ENCODE peak calls at places on chromosomes 2 and 18, in eight cellular contexts. One of them, this sample, is unnamed.
A peak's percentile ranks its signal among the peaks of the same experiment; 100 is the strongest.

GRCh38 chr2:65434592-65435241 is 2.3 kb upstream of the SPRED2 start:
- DNase-seq in CD8-positive, alpha-beta memory T cell: no peak
- DNase-seq in cardiac muscle cell: no peak
- DNase-seq in MM.1S: no peak
- DNase-seq in PC-9: no peak
- DNase-seq in suprapubic skin: no peak
- DNase-seq in left lung: no peak
- DNase-seq in SJSA1: no peak
- DNase-seq in this sample: no peak

GRCh38 chr2:174051741-174052638 is 86.8 kb upstream of the SP3 start:
- DNase-seq in CD8-positive, alpha-beta memory T cell: no peak
- DNase-seq in cardiac muscle cell: peak; percentile 82
- DNase-seq in MM.1S: no peak
- DNase-seq in PC-9: peak; percentile 83
- DNase-seq in suprapubic skin: no peak
- DNase-seq in left lung: no peak
- DNase-seq in SJSA1: peak; percentile 94
- DNase-seq in this sample: no peak

GRCh38 chr2:149313512-149313972 is 16.8 kb upstream of the LYPD6 start:
- DNase-seq in CD8-positive, alpha-beta memory T cell: no peak
- DNase-seq in cardiac muscle cell: peak; percentile 43
- DNase-seq in MM.1S: peak; percentile 38
- DNase-seq in PC-9: peak; percentile 5
- DNase-seq in suprapubic skin: no peak
- DNase-seq in left lung: no peak
- DNase-seq in SJSA1: peak; percentile 48
- DNase-seq in this sample: peak; percentile 83

GRCh38 chr2:43158259-43158880 is 68.0 kb downstream of the ZFP36L2 start:
- DNase-seq in CD8-positive, alpha-beta memory T cell: peak; percentile 72
- DNase-seq in cardiac muscle cell: peak; percentile 86
- DNase-seq in MM.1S: no peak
- DNase-seq in PC-9: peak; percentile 75
- DNase-seq in suprapubic skin: peak; percentile 89
- DNase-seq in left lung: peak; percentile 87
- DNase-seq in SJSA1: no peak
- DNase-seq in this sample: no peak

GRCh38 chr2:1492696-1493095 is 79.4 kb downstream of the TPO start:
- DNase-seq in CD8-positive, alpha-beta memory T cell: no peak
- DNase-seq in cardiac muscle cell: no peak
- DNase-seq in MM.1S: no peak
- DNase-seq in PC-9: no peak
- DNase-seq in suprapubic skin: peak; percentile 75
- DNase-seq in left lung: peak; percentile 19
- DNase-seq in SJSA1: no peak
- DNase-seq in this sample: no peak

GRCh38 chr2:216677439-216678097 is 17.8 kb downstream of the IGFBP5 start:
- DNase-seq in CD8-positive, alpha-beta memory T cell: no peak
- DNase-seq in cardiac muscle cell: no peak
- DNase-seq in MM.1S: no peak
- DNase-seq in PC-9: no peak
- DNase-seq in suprapubic skin: no peak
- DNase-seq in left lung: no peak
- DNase-seq in SJSA1: no peak
- DNase-seq in this sample: no peak

GRCh38 chr2:100126172-100126571 is 16.2 kb downstream of the AFF3 start:
- DNase-seq in CD8-positive, alpha-beta memory T cell: no peak
- DNase-seq in cardiac muscle cell: no peak
- DNase-seq in MM.1S: no peak
- DNase-seq in PC-9: no peak
- DNase-seq in suprapubic skin: no peak
- DNase-seq in left lung: no peak
- DNase-seq in SJSA1: no peak
- DNase-seq in this sample: no peak

GRCh38 chr18:71105078-71105819 is 816.4 kb downstream of the SOCS6 start:
- DNase-seq in CD8-positive, alpha-beta memory T cell: no peak
- DNase-seq in cardiac muscle cell: peak; percentile 67
- DNase-seq in MM.1S: no peak
- DNase-seq in PC-9: no peak
- DNase-seq in suprapubic skin: no peak
- DNase-seq in left lung: no peak
- DNase-seq in SJSA1: no peak
- DNase-seq in this sample: no peak

GRCh38 chr2:1993711-1994682 is 249.7 kb upstream of the PXDN start:
- DNase-seq in CD8-positive, alpha-beta memory T cell: no peak
- DNase-seq in cardiac muscle cell: peak; percentile 29
- DNase-seq in MM.1S: no peak
- DNase-seq in PC-9: no peak
- DNase-seq in suprapubic skin: no peak
- DNase-seq in left lung: no peak
- DNase-seq in SJSA1: peak; percentile 80
- DNase-seq in this sample: no peak

GRCh38 chr2:25938345-25938744 is 44.0 kb downstream of the KIF3C start:
- DNase-seq in CD8-positive, alpha-beta memory T cell: no peak
- DNase-seq in cardiac muscle cell: no peak
- DNase-seq in MM.1S: no peak
- DNase-seq in PC-9: no peak
- DNase-seq in suprapubic skin: no peak
- DNase-seq in left lung: no peak
- DNase-seq in SJSA1: no peak
- DNase-seq in this sample: no peak

GRCh38 chr18:49769047-49769708 is 44.2 kb downstream of the ACAA2 start:
- DNase-seq in CD8-positive, alpha-beta memory T cell: no peak
- DNase-seq in cardiac muscle cell: no peak
- DNase-seq in MM.1S: no peak
- DNase-seq in PC-9: no peak
- DNase-seq in suprapubic skin: no peak
- DNase-seq in left lung: no peak
- DNase-seq in SJSA1: no peak
- DNase-seq in this sample: no peak

GRCh38 chr2:226050822-226051221 is 651.3 kb downstream of the NYAP2 start:
- DNase-seq in CD8-positive, alpha-beta memory T cell: no peak
- DNase-seq in cardiac muscle cell: no peak
- DNase-seq in MM.1S: no peak
- DNase-seq in PC-9: no peak
- DNase-seq in suprapubic skin: no peak
- DNase-seq in left lung: no peak
- DNase-seq in SJSA1: peak; percentile 64
- DNase-seq in this sample: no peak

GRCh38 chr18:79643049-79643765 is 36.4 kb upstream of the CTDP1 start:
- DNase-seq in CD8-positive, alpha-beta memory T cell: no peak
- DNase-seq in cardiac muscle cell: no peak
- DNase-seq in MM.1S: no peak
- DNase-seq in PC-9: no peak
- DNase-seq in suprapubic skin: peak; percentile 47
- DNase-seq in left lung: no peak
- DNase-seq in SJSA1: no peak
- DNase-seq in this sample: peak; percentile 4

GRCh38 chr2:69196327-69197117 is 183.5 kb downstream of the ANTXR1 start:
- DNase-seq in CD8-positive, alpha-beta memory T cell: no peak
- DNase-seq in cardiac muscle cell: peak; percentile 69
- DNase-seq in MM.1S: no peak
- DNase-seq in PC-9: no peak
- DNase-seq in suprapubic skin: no peak
- DNase-seq in left lung: no peak
- DNase-seq in SJSA1: peak; percentile 87
- DNase-seq in this sample: no peak

GRCh38 chr18:55464581-55464980 is 123.4 kb downstream of the TCF4 start:
- DNase-seq in CD8-positive, alpha-beta memory T cell: no peak
- DNase-seq in cardiac muscle cell: peak; percentile 30
- DNase-seq in MM.1S: no peak
- DNase-seq in PC-9: no peak
- DNase-seq in suprapubic skin: no peak
- DNase-seq in left lung: no peak
- DNase-seq in SJSA1: no peak
- DNase-seq in this sample: no peak

GRCh38 chr2:165778653-165779451 is 15.2 kb downstream of the GALNT3 start:
- DNase-seq in CD8-positive, alpha-beta memory T cell: no peak
- DNase-seq in cardiac muscle cell: peak; percentile 25
- DNase-seq in MM.1S: peak; percentile 49
- DNase-seq in PC-9: no peak
- DNase-seq in suprapubic skin: no peak
- DNase-seq in left lung: no peak
- DNase-seq in SJSA1: no peak
- DNase-seq in this sample: peak; percentile 9

GRCh38 chr2:72757177-72757775 is 68.6 kb downstream of the EXOC6B start:
- DNase-seq in CD8-positive, alpha-beta memory T cell: no peak
- DNase-seq in cardiac muscle cell: peak; percentile 98
- DNase-seq in MM.1S: no peak
- DNase-seq in PC-9: peak; percentile 46
- DNase-seq in suprapubic skin: no peak
- DNase-seq in left lung: no peak
- DNase-seq in SJSA1: peak; percentile 57
- DNase-seq in this sample: peak; percentile 42

GRCh38 chr2:189402932-189403331 is 38.3 kb upstream of the WDR75 start:
- DNase-seq in CD8-positive, alpha-beta memory T cell: no peak
- DNase-seq in cardiac muscle cell: peak; percentile 44
- DNase-seq in MM.1S: no peak
- DNase-seq in PC-9: no peak
- DNase-seq in suprapubic skin: no peak
- DNase-seq in left lung: no peak
- DNase-seq in SJSA1: peak; percentile 48
- DNase-seq in this sample: no peak

GRCh38 chr2:80169811-80170594 is 134.5 kb downstream of the LRRTM1 start:
- DNase-seq in CD8-positive, alpha-beta memory T cell: no peak
- DNase-seq in cardiac muscle cell: no peak
- DNase-seq in MM.1S: no peak
- DNase-seq in PC-9: no peak
- DNase-seq in suprapubic skin: no peak
- DNase-seq in left lung: no peak
- DNase-seq in SJSA1: no peak
- DNase-seq in this sample: no peak

GRCh38 chr2:176653856-176654443 is 384.7 kb downstream of the MTX2 start:
- DNase-seq in CD8-positive, alpha-beta memory T cell: peak; percentile 53
- DNase-seq in cardiac muscle cell: peak; percentile 75
- DNase-seq in MM.1S: peak; percentile 64
- DNase-seq in PC-9: peak; percentile 64
- DNase-seq in suprapubic skin: no peak
- DNase-seq in left lung: peak; percentile 44
- DNase-seq in SJSA1: peak; percentile 71
- DNase-seq in this sample: peak; percentile 79

GRCh38 chr2:226875438-226876225 is 39.8 kb downstream of the RHBDD1 start:
- DNase-seq in CD8-positive, alpha-beta memory T cell: no peak
- DNase-seq in cardiac muscle cell: no peak
- DNase-seq in MM.1S: no peak
- DNase-seq in PC-9: no peak
- DNase-seq in suprapubic skin: no peak
- DNase-seq in left lung: no peak
- DNase-seq in SJSA1: no peak
- DNase-seq in this sample: no peak

GRCh38 chr2:176435691-176436215 is 166.5 kb downstream of the MTX2 start:
- DNase-seq in CD8-positive, alpha-beta memory T cell: no peak
- DNase-seq in cardiac muscle cell: no peak
- DNase-seq in MM.1S: no peak
- DNase-seq in PC-9: no peak
- DNase-seq in suprapubic skin: no peak
- DNase-seq in left lung: no peak
- DNase-seq in SJSA1: no peak
- DNase-seq in this sample: no peak

DNA sequence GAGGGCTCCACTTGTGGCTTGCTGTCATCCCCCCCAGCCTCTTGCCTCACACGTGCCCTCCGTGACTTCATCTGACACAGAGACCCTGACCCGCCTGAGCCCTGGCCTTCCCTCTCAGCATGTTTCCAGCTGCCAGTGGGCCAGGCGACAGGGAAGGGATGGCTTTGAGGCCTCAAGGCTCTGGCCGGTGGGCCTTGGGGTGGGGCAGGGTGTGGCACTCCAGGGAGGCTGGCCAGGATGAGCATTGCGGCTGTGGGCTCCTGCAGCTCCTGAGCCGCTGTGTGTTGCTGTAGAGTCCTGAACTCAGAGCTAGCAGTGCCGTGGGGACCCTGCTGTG is 85.0 kb downstream of the TFCP2L1 start:
- DNase-seq in CD8-positive, alpha-beta memory T cell: no peak
- DNase-seq in cardiac muscle cell: no peak
- DNase-seq in MM.1S: no peak
- DNase-seq in PC-9: no peak
- DNase-seq in suprapubic skin: peak; percentile 71
- DNase-seq in left lung: no peak
- DNase-seq in SJSA1: no peak
- DNase-seq in this sample: no peak
- H3K4me3 ChIP-seq in CD8-positive, alpha-beta memory T cell: no peak overlapping the region
- H3K4me3 ChIP-seq in cardiac muscle cell: no peak overlapping the region
- H3K4me3 ChIP-seq in MM.1S: no peak overlapping the region
- H3K4me3 ChIP-seq in PC-9: no peak overlapping the region
- H3K4me3 ChIP-seq in suprapubic skin: no peak overlapping the region
- H3K4me3 ChIP-seq in left lung: no peak overlapping the region
- H3K4me3 ChIP-seq in SJSA1: no peak overlapping the region
- H3K4me3 ChIP-seq in this sample: no peak overlapping the region

DNA sequence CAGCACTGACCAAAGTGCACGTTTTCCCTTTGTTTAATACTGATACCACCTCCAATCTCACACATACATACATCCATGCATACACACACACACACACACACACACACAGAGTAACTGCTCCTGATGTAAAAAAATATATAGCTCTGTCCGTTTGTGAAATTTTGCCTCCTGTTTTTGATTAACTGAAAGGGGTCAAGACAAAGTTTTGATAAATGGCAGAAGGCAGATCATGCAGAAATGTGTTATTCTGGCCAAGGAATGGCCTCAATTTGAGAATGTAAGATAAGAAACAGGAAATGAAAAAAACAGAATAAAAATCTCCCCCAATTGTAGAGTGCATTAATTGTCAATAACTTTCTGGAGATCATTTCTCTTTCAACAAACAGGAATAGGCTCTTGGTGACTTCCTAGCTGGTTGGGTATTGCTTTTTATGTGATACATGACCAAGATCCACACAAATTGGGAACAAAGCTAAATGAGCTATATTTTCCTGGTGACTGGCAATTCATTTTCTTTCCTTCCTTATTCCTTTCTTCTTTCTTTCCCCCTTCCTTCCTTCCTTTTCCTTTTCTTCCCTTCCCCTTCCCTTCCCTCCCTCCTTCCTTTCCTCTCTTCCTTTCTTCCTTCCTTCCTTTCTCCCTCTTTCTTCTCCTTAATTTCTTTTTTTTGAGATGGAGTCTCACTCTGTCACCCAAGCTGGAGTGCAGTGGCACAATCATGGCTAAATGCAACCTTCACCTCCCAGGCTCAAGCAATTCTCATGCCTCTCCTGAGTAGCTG is 88.9 kb upstream of the PMAIP1 start:
- DNase-seq in CD8-positive, alpha-beta memory T cell: no peak
- DNase-seq in cardiac muscle cell: peak; percentile 37
- DNase-seq in MM.1S: no peak
- DNase-seq in PC-9: no peak
- DNase-seq in suprapubic skin: no peak
- DNase-seq in left lung: no peak
- DNase-seq in SJSA1: no peak
- DNase-seq in this sample: no peak
- H3K36me3 ChIP-seq in CD8-positive, alpha-beta memory T cell: no peaks in the 10 kb centered on the region
- H3K36me3 ChIP-seq in cardiac muscle cell: no peaks in the 10 kb centered on the region
- H3K36me3 ChIP-seq in MM.1S: no peaks in the 10 kb centered on the region
- H3K36me3 ChIP-seq in PC-9: no peaks in the 10 kb centered on the region
- H3K36me3 ChIP-seq in suprapubic skin: no peaks in the 10 kb centered on the region
- H3K36me3 ChIP-seq in left lung: no peaks in the 10 kb centered on the region
- H3K36me3 ChIP-seq in SJSA1: no peaks in the 10 kb centered on the region
- H3K36me3 ChIP-seq in this sample: no peaks in the 10 kb centered on the region

GRCh38 chr2:224565452-224566035 is 19.6 kb downstream of the CUL3 start:
- DNase-seq in CD8-positive, alpha-beta memory T cell: no peak
- DNase-seq in cardiac muscle cell: no peak
- DNase-seq in MM.1S: no peak
- DNase-seq in PC-9: no peak
- DNase-seq in suprapubic skin: no peak
- DNase-seq in left lung: no peak
- DNase-seq in SJSA1: no peak
- DNase-seq in this sample: no peak
- H3K9me3 ChIP-seq in CD8-positive, alpha-beta memory T cell: peaks cover 6% of the 10 kb centered on the region
- H3K9me3 ChIP-seq in cardiac muscle cell: no peaks in the 10 kb centered on the region
- H3K9me3 ChIP-seq in MM.1S: no peaks in the 10 kb centered on the region
- H3K9me3 ChIP-seq in PC-9: peaks cover 8% of the 10 kb centered on the region
- H3K9me3 ChIP-seq in suprapubic skin: no peaks in the 10 kb centered on the region
- H3K9me3 ChIP-seq in left lung: peaks cover 6% of the 10 kb centered on the region
- H3K9me3 ChIP-seq in SJSA1: no peaks in the 10 kb centered on the region
- H3K9me3 ChIP-seq in this sample: no peaks in the 10 kb centered on the region

GRCh38 chr2:30428034-30428662 is 18.9 kb upstream of the LCLAT1 start:
- DNase-seq in CD8-positive, alpha-beta memory T cell: no peak
- DNase-seq in cardiac muscle cell: no peak
- DNase-seq in MM.1S: no peak
- DNase-seq in PC-9: no peak
- DNase-seq in suprapubic skin: no peak
- DNase-seq in left lung: no peak
- DNase-seq in SJSA1: no peak
- DNase-seq in this sample: no peak
- H3K4me3 ChIP-seq in CD8-positive, alpha-beta memory T cell: peak overlapping the region; percentile 21
- H3K4me3 ChIP-seq in cardiac muscle cell: no peak overlapping the region
- H3K4me3 ChIP-seq in MM.1S: no peak overlapping the region
- H3K4me3 ChIP-seq in PC-9: no peak overlapping the region
- H3K4me3 ChIP-seq in suprapubic skin: no peak overlapping the region
- H3K4me3 ChIP-seq in left lung: no peak overlapping the region
- H3K4me3 ChIP-seq in SJSA1: no peak overlapping the region
- H3K4me3 ChIP-seq in this sample: no peak overlapping the region